ENCODE peak calls at places on chromosomes 3 and 15, in four cellular contexts. One of them, this sample, is unnamed.
A peak's percentile ranks its signal among the peaks of the same experiment; 100 is the strongest.

GRCh38 chr15:40248006-40248783 is 9.3 kb downstream of the PAK6 start:
- DNase-seq in K562: no peak
- DNase-seq in HCT116: no peak
- DNase-seq in HepG2: no peak
- DNase-seq in this sample: no peak

GRCh38 chr15:63973212-63974009 is 72.9 kb downstream of the DAPK2 start:
- DNase-seq in HepG2: no peak
- DNase-seq in K562: no peak
- DNase-seq in HCT116: no peak
- DNase-seq in this sample: no peak

GRCh38 chr15:66142341-66142740 is 111.2 kb downstream of the MEGF11 start:
- DNase-seq in HCT116: no peak
- DNase-seq in K562: no peak
- DNase-seq in HepG2: no peak
- DNase-seq in this sample: no peak

GRCh38 chr15:67307889-67308597 is 53.5 kb downstream of the IQCH start:
- DNase-seq in HepG2: no peak
- DNase-seq in K562: no peak
- DNase-seq in HCT116: no peak
- DNase-seq in this sample: no peak

GRCh38 chr15:80105193-80105984 is 45.9 kb downstream of the ZFAND6 start:
- DNase-seq in K562: no peak
- DNase-seq in HepG2: no peak
- DNase-seq in HCT116: no peak
- DNase-seq in this sample: no peak

GRCh38 chr3:71416868-71417267 is 166.7 kb downstream of the FOXP1 start:
- DNase-seq in K562: peak; percentile 84
- DNase-seq in HepG2: peak; percentile 34
- DNase-seq in HCT116: peak; percentile 6
- DNase-seq in this sample: no peak

GRCh38 chr3:24504765-24505164 is 10.1 kb upstream of the THRB start:
- DNase-seq in HepG2: no peak
- DNase-seq in HCT116: no peak
- DNase-seq in K562: no peak
- DNase-seq in this sample: no peak

GRCh38 chr3:175777965-175778364 is 918.8 kb downstream of the NAALADL2 start:
- DNase-seq in HepG2: no peak
- DNase-seq in HCT116: no peak
- DNase-seq in K562: no peak
- DNase-seq in this sample: no peak

GRCh38 chr15:80684697-80685096 is 10.4 kb upstream of the ABHD17C start:
- DNase-seq in HCT116: no peak
- DNase-seq in HepG2: no peak
- DNase-seq in K562: no peak
- DNase-seq in this sample: no peak

GRCh38 chr3:52507359-52507758 is 12.2 kb downstream of the STAB1 start:
- DNase-seq in K562: no peak
- DNase-seq in HCT116: no peak
- DNase-seq in HepG2: peak; percentile 63
- DNase-seq in this sample: no peak

GRCh38 chr3:48693826-48694225 is 8.1 kb upstream of the NCKIPSD start:
- DNase-seq in K562: no peak
- DNase-seq in HCT116: no peak
- DNase-seq in HepG2: no peak
- DNase-seq in this sample: no peak

GRCh38 chr3:180548050-180548449 is 53.9 kb upstream of the TTC14 start:
- DNase-seq in HepG2: no peak
- DNase-seq in K562: no peak
- DNase-seq in HCT116: no peak
- DNase-seq in this sample: no peak

GRCh38 chr15:89017370-89018066 is 70.7 kb upstream of the ABHD2 start:
- DNase-seq in HCT116: peak; percentile 76
- DNase-seq in HepG2: peak; percentile 54
- DNase-seq in K562: peak; percentile 90
- DNase-seq in this sample: peak; percentile 67

GRCh38 chr15:55434989-55435825 is 26.9 kb downstream of the PIERCE2 start:
- DNase-seq in K562: peak; percentile 76
- DNase-seq in HCT116: peak; percentile 42
- DNase-seq in HepG2: peak; percentile 54
- DNase-seq in this sample: peak; percentile 42

GRCh38 chr15:89429023-89429422 is 67.4 kb downstream of the RHCG start:
- DNase-seq in HepG2: no peak
- DNase-seq in K562: peak; percentile 34
- DNase-seq in HCT116: no peak
- DNase-seq in this sample: no peak

GRCh38 chr3:1677576-1678164 is 421.0 kb upstream of the CNTN4 start:
- DNase-seq in K562: no peak
- DNase-seq in HepG2: no peak
- DNase-seq in HCT116: no peak
- DNase-seq in this sample: no peak

GRCh38 chr15:67419705-67420104 is 101.2 kb upstream of the C15orf61 start:
- DNase-seq in K562: no peak
- DNase-seq in HepG2: no peak
- DNase-seq in HCT116: no peak
- DNase-seq in this sample: no peak

GRCh38 chr3:152717252-152717651 is 117.7 kb upstream of the P2RY1 start:
- DNase-seq in HCT116: no peak
- DNase-seq in HepG2: no peak
- DNase-seq in K562: no peak
- DNase-seq in this sample: no peak
- TF ChIP-seq TCF7L2 in HCT116: no peak
- TF ChIP-seq TCF7L2 in HepG2: no peak
- TF ChIP-seq TCF7L2 in K562: no peak
- TF ChIP-seq TCF7L2 in this sample: no peak

GRCh38 chr3:10761583-10761982 is 54.4 kb upstream of the SLC6A11 start:
- DNase-seq in HCT116: no peak
- DNase-seq in K562: no peak
- DNase-seq in HepG2: no peak
- DNase-seq in this sample: no peak
- H3K4me3 ChIP-seq in HCT116: no peak overlapping the region
- H3K4me3 ChIP-seq in K562: no peak overlapping the region
- H3K4me3 ChIP-seq in HepG2: no peak overlapping the region
- H3K4me3 ChIP-seq in this sample: no peak overlapping the region

DNA sequence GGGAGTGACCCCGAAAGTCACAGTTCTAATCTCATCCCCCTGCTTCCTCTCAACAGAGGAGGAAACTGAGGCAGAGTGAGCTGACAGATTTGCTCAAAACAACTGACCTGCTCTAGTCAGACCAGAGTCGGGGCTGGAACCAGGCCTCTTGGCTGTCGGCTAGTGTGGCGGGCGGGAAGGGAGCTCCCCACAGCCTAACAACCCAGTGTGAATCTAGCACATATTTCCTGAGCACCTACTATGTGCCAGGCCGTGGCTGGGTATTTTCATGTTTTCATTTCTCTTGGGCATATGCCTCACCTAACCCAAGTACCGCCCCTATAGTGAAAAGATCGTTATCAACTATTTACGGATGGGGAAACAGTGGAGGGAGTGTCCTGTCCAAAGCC is 27.2 kb downstream of the GRIP2 start:
- DNase-seq in HCT116: no peak
- DNase-seq in HepG2: no peak
- DNase-seq in K562: no peak
- DNase-seq in this sample: no peak
- TF ChIP-seq TCF7L2 in HCT116: no peak
- TF ChIP-seq TCF7L2 in HepG2: no peak
- TF ChIP-seq TCF7L2 in K562: no peak
- TF ChIP-seq TCF7L2 in this sample: no peak

GRCh38 chr3:106582151-106582550 is 713.3 kb upstream of the CBLB start:
- DNase-seq in HCT116: no peak
- DNase-seq in HepG2: no peak
- DNase-seq in K562: no peak
- DNase-seq in this sample: no peak
- H3K4me3 ChIP-seq in HCT116: no peak overlapping the region
- H3K4me3 ChIP-seq in HepG2: no peak overlapping the region
- H3K4me3 ChIP-seq in K562: no peak overlapping the region
- H3K4me3 ChIP-seq in this sample: no peak overlapping the region

DNA sequence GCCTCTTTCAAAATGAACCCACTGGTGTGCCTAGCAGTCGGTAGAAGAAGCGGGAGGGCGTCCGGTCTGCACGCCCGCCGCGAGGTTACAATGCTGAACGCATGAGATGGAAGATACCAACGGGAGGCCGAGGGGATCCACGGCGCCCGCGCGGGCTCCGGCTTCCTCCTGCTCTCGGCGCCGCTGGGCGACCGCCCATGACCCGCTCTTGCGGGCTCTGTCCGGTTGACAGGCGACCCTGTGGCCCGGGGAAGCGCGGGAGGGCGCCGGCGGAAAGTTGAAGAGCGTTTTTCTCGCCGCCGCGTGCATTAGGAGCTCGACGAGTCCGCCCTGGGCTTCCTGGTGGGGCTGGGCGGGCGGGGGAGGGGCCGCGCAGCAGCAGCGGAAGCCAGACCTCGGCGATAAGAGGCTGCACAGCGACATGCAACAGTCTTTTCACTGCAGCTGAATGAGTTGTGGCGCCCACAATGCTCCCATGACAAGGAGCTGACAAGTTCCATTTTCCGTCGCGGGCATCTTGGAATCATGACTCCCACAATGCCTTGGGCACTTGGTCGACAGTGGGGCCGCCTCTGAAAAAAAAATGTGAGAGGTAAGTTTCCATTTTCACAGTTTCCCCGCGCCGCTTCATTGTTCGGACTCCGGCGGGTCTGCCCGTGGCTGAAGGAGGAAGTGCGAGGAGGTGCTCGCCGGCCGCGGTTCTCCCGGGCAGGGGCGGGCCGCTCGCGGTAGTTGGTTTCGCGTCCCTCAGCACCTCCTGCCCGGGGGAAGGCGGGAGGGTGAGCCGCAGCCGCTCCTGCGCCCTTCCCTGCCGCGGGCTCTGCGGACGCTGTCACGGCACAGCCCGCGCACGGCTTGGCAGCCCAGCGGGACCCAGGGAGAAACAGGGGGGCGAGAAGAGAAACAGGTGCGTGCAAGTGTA is at the start of gene MBNL1:
- DNase-seq in HCT116: peak; percentile 70
- DNase-seq in HepG2: peak; percentile 70
- DNase-seq in K562: peak; percentile 95
- DNase-seq in this sample: peak; percentile 47
- TF ChIP-seq TCF7L2 in HCT116: peak; percentile 72
- TF ChIP-seq TCF7L2 in HepG2: no peak
- TF ChIP-seq TCF7L2 in K562: peak; percentile 73
- TF ChIP-seq TCF7L2 in this sample: peak; percentile 34

DNA sequence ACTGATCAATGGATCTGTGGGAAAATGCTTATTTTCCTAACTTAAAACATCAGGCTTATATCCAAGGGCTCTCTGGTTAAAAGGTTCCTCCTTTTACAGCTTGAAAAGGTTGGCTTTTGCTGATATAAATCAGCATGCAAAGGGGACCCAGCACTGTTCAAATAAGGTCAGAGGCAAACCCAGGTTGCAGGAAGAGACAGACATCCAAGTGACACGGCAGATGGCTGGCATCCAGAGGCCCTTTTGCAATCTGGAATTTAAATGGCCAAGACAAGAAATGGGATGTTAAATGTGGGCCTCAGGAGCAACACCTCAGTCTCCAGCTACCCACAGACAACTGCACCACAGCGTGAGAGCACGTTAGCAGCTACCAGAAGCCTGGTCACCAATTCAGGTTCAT is 6.3 kb downstream of the SH3BP5 start:
- DNase-seq in K562: no peak
- DNase-seq in HCT116: no peak
- DNase-seq in HepG2: no peak
- DNase-seq in this sample: no peak
- H3K4me3 ChIP-seq in K562: no peak overlapping the region
- H3K4me3 ChIP-seq in HCT116: no peak overlapping the region
- H3K4me3 ChIP-seq in HepG2: no peak overlapping the region
- H3K4me3 ChIP-seq in this sample: no peak overlapping the region